ENCODE peak calls at places on chromosomes 5 and 9, in ten cellular contexts. S, B, X, Q, R, Z, C, Y, G and K are unnamed samples.
A peak's percentile ranks its signal among the peaks of the same experiment; 100 is the strongest.

GRCh38 chr9:112112519-112112918 is 62.6 kb downstream of the SUSD1 start:
- DNase-seq in X (no peak), C (peak; percentile 93), Z (peak; percentile 44), G (no peak), B (peak; percentile 74), Q (no peak), S (peak; percentile 49), Y (no peak), R (peak; percentile 76), K (peak; percentile 57)

GRCh38 chr9:6024035-6024554 is 8.7 kb upstream of the RANBP6 start:
- DNase-seq in C (no peak), Z (no peak), G (no peak), R (peak; percentile 63), B (peak; percentile 48), S (peak; percentile 79), Q (no peak), X (peak; percentile 29), Y (peak; percentile 43), K (no peak)

GRCh38 chr9:19127881-19128719 is 808 bp upstream of the PLIN2 start:
- DNase-seq in B (no peak), X (peak; percentile 35), G (peak; percentile 77), S (peak; percentile 67), C (no peak), R (peak; percentile 57), Q (peak; percentile 9), Z (no peak), Y (peak; percentile 38), K (no peak)

GRCh38 chr5:132762246-132763000 is 14.6 kb downstream of the SEPTIN8 start:
- DNase-seq in Y (no peak), R (no peak), Q (no peak), S (no peak), Z (no peak), X (no peak), G (no peak), C (no peak), B (no peak), K (no peak)

GRCh38 chr5:57441557-57441956 is 41.1 kb downstream of the ACTBL2 start:
- DNase-seq in B (no peak), S (no peak), G (no peak), Z (peak; percentile 90), C (no peak), R (peak; percentile 36), Q (no peak), X (no peak), Y (no peak), K (peak; percentile 96)

GRCh38 chr5:158513490-158514301 is 586.0 kb downstream of the EBF1 start:
- DNase-seq in Y (no peak), Z (no peak), R (no peak), G (no peak), C (no peak), B (no peak), S (no peak), X (no peak), Q (no peak), K (peak; percentile 38)

GRCh38 chr5:122723606-122724352 is 51.1 kb upstream of the SNX2 start:
- DNase-seq in Y (peak; percentile 20), C (peak; percentile 60), R (no peak), B (no peak), G (no peak), Q (no peak), X (no peak), Z (peak; percentile 70), S (no peak), K (peak; percentile 77)

GRCh38 chr9:124284940-124285441 is 27.2 kb downstream of the NEK6 start:
- DNase-seq in R (no peak), Y (no peak), Z (no peak), B (no peak), G (no peak), C (no peak), X (no peak), S (no peak), Q (no peak), K (peak; percentile 67)

GRCh38 chr5:137938358-137939138 is 49.3 kb downstream of the PKD2L2 start:
- DNase-seq in R (no peak), Z (no peak), C (no peak), Y (no peak), X (no peak), S (no peak), Q (no peak), G (no peak), B (no peak), K (no peak)

GRCh38 chr5:154143121-154143725 is 47.3 kb upstream of the GALNT10 start:
- DNase-seq in Y (no peak), Z (no peak), B (no peak), G (no peak), S (no peak), R (no peak), Q (no peak), C (no peak), X (no peak), K (no peak)

GRCh38 chr5:156686816-156687215 is 163.3 kb upstream of the PPP1R2B start:
- DNase-seq in Y (no peak), Z (no peak), R (no peak), Q (no peak), G (no peak), S (no peak), C (no peak), B (no peak), X (no peak), K (no peak)

GRCh38 chr5:137696481-137696880 is 39.4 kb downstream of the KLHL3 start:
- DNase-seq in C (no peak), G (no peak), Z (no peak), R (no peak), Y (no peak), Q (peak; percentile 26), X (no peak), S (no peak), B (no peak), K (no peak)

GRCh38 chr9:129834489-129835127 is 467 bp downstream of the C9orf78 start:
- DNase-seq in Q (no peak), B (peak; percentile 20), Y (no peak), X (peak; percentile 58), G (no peak), R (peak; percentile 47), C (no peak), Z (no peak), S (peak; percentile 75), K (no peak)

GRCh38 chr9:8653111-8653510 is 853.5 kb upstream of the DMAC1 start:
- DNase-seq in B (no peak), R (no peak), Y (no peak), X (no peak), Z (no peak), Q (no peak), C (no peak), S (no peak), G (no peak), K (no peak)

GRCh38 chr5:92594031-92594430 is 987.0 kb downstream of the NR2F1-AS1 start:
- DNase-seq in R (no peak), S (no peak), X (no peak), C (no peak), Y (no peak), B (no peak), Q (no peak), Z (no peak), G (no peak), K (no peak)